ENCODE peak calls at places on chromosomes 6 and 20, in nine cellular contexts. G is esophagus muscularis mucosa, C is esophagus squamous epithelium, F is tibial nerve, R is sigmoid colon, I is mesendoderm, O is A549, J is RWPE1, P is HCT116. H is an unnamed sample.
A peak's percentile ranks its signal among the peaks of the same experiment; 100 is the strongest.

GRCh38 chr6:118354641-118355040 is 193.5 kb upstream of the PLN start:
- DNase-seq in G (no peak), R (no peak), C (no peak), I (no peak), P (no peak), O (no peak), J (no peak), F (no peak), H (no peak)

GRCh38 chr20:48921168-48921882 is at the start of gene ARFGEF2:
- DNase-seq in F (peak; percentile 84), O (peak; percentile 92), G (peak; percentile 97), I (peak; percentile 97), P (peak; percentile 69), C (peak; percentile 39), R (peak; percentile 94), J (peak; percentile 99), H (peak; percentile 79)

GRCh38 chr6:20331042-20331441 is 70.6 kb upstream of the E2F3 start:
- DNase-seq in R (no peak), J (no peak), O (no peak), F (no peak), G (no peak), C (no peak), P (no peak), I (no peak), H (no peak)

GRCh38 chr6:96110878-96111277 is 95.1 kb downstream of the FUT9 start:
- DNase-seq in G (no peak), F (no peak), P (no peak), J (no peak), C (no peak), R (no peak), O (no peak), I (no peak), H (no peak)

GRCh38 chr20:20083796-20084195 is 31.5 kb downstream of the CFAP61 start:
- DNase-seq in O (peak; percentile 29), G (no peak), R (no peak), I (peak; percentile 54), F (no peak), P (peak; percentile 19), C (no peak), J (peak; percentile 41), H (no peak)

GRCh38 chr6:146014233-146014632 is 14.6 kb upstream of the GRM1 start:
- DNase-seq in F (no peak), O (no peak), C (no peak), G (no peak), I (no peak), R (no peak), P (no peak), J (no peak), H (no peak)

GRCh38 chr6:117469356-117469755 is 13.1 kb upstream of the DCBLD1 start:
- DNase-seq in O (no peak), C (no peak), R (no peak), J (no peak), P (no peak), I (no peak), F (no peak), G (no peak), H (no peak)

GRCh38 chr6:17705428-17705777 is 1.3 kb downstream of the NUP153 start:
- DNase-seq in C (no peak), G (no peak), F (no peak), R (peak; percentile 79), J (peak; percentile 86), I (peak; percentile 70), O (peak; percentile 57), P (peak; percentile 21), H (no peak)

GRCh38 chr6:146339716-146340115 is 203.9 kb upstream of the RAB32 start:
- DNase-seq in I (no peak), R (no peak), F (no peak), G (no peak), C (no peak), O (no peak), J (no peak), P (no peak), H (no peak)

GRCh38 chr6:26441977-26442376 is 1.7 kb downstream of the BTN3A3 start:
- DNase-seq in P (no peak), O (no peak), F (no peak), I (no peak), R (no peak), C (no peak), G (no peak), J (no peak), H (no peak)

GRCh38 chr6:113149511-113149910 is 707.6 kb upstream of the MARCKS start:
- DNase-seq in I (no peak), P (no peak), R (no peak), J (no peak), O (no peak), C (no peak), G (no peak), F (no peak), H (no peak)

GRCh38 chr20:13777171-13777601 is 7.5 kb downstream of the ESF1 start:
- DNase-seq in J (no peak), G (no peak), R (no peak), O (no peak), F (no peak), P (peak; percentile 6), C (no peak), I (no peak), H (no peak)

GRCh38 chr6:128918886-128919285 is 35.9 kb downstream of the LAMA2 start:
- DNase-seq in C (no peak), I (no peak), F (no peak), R (no peak), G (no peak), O (no peak), J (no peak), P (no peak), H (no peak)

GRCh38 chr6:33073431-33073871 is at the start of gene HLA-DPA1:
- DNase-seq in G (peak; percentile 90), C (no peak), P (peak; percentile 8), I (peak; percentile 49), F (no peak), O (peak; percentile 8), R (no peak), J (peak; percentile 27), H (peak; percentile 44)
- H3K27ac ChIP-seq in G (peak within 1 kb of the TSS; percentile 40), C (peak within 1 kb of the TSS; percentile 61), P (no peak within 1 kb of the TSS), I (no peak within 1 kb of the TSS), F (peak within 1 kb of the TSS; percentile 52), O (no peak within 1 kb of the TSS), R (peak within 1 kb of the TSS; percentile 64), J (no peak within 1 kb of the TSS), H (peak within 1 kb of the TSS; percentile 14)

DNA sequence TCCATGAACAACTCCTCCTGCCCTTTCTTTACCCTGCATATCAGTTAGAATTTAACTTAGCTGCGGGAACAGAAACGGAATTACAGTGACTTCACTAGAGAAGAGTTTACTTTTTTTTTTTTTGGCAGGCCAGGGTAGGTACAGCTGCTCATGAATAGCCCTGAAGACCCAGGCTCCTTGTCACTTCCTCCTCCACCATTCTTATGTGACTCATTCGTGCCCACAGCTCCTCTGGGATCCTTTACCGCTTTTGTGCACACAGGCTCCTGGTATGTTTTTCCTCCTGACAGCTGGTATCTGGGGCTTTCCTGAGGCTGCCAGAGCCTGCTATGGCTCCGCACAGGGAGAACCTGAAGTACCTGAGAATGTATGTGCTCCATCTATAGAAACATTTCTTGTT is 3.9 kb upstream of the KCNS1 start:
- DNase-seq in O (no peak), F (no peak), P (no peak), C (no peak), G (no peak), I (no peak), J (peak; percentile 58), R (no peak), H (no peak)
- H3K27ac ChIP-seq in O (no peak overlapping the region), F (no peak overlapping the region), P (no peak overlapping the region), C (no peak overlapping the region), G (no peak overlapping the region), I (no peak overlapping the region), J (no peak overlapping the region), R (no peak overlapping the region), H (no peak overlapping the region)

DNA sequence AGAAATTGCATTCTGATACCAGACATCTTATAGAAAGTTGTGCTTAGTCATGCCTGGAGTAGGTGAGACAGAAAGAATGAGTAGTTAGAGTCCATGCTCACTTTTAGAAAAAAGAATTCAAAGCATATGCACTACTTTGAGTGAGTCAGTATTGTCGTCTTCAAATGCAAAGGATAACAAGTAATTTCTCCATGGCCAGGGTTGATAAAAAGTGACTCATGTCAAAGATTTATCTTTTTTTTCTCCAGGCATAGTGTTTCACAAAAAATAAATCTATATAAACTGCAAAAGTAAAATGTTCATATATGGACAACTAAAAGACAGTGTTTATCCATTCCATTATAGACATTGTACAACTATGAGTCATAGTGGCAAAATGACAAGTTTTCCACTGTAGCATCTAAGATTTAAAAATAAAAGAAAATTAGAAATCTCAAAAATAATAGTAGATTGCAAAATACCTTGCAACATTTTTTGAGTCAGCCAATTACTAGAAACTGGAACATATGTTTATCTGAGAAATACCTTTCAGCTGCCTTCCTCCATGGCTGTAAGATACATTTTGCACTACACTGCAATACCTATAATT is 329.6 kb downstream of the GRIK2 start:
- DNase-seq in O (no peak), C (no peak), I (no peak), G (no peak), P (no peak), J (peak; percentile 49), F (no peak), R (no peak), H (no peak)
- H3K27ac ChIP-seq in O (peak overlapping the region; percentile 40), C (no peak overlapping the region), I (no peak overlapping the region), G (no peak overlapping the region), P (no peak overlapping the region), J (no peak overlapping the region), F (no peak overlapping the region), R (no peak overlapping the region), H (no peak overlapping the region)

GRCh38 chr6:63351995-63352586 is 32.3 kb upstream of the LGSN start:
- DNase-seq in I (no peak), O (no peak), F (no peak), C (no peak), R (no peak), G (no peak), J (peak; percentile 16), P (peak; percentile 33), H (no peak)

GRCh38 chr6:63353282-63353630 is 33.5 kb upstream of the LGSN start:
- DNase-seq in O (no peak), I (no peak), G (no peak), R (no peak), P (no peak), C (no peak), F (no peak), J (no peak), H (no peak)

GRCh38 chr6:63349401-63349800 is 29.6 kb upstream of the LGSN start:
- DNase-seq in P (no peak), C (no peak), R (no peak), O (no peak), I (no peak), J (no peak), G (no peak), F (no peak), H (no peak)

GRCh38 chr6:63355632-63356031 is 35.8 kb upstream of the LGSN start:
- DNase-seq in F (no peak), R (no peak), O (no peak), C (no peak), J (no peak), I (no peak), G (no peak), P (no peak), H (no peak)

DNA sequence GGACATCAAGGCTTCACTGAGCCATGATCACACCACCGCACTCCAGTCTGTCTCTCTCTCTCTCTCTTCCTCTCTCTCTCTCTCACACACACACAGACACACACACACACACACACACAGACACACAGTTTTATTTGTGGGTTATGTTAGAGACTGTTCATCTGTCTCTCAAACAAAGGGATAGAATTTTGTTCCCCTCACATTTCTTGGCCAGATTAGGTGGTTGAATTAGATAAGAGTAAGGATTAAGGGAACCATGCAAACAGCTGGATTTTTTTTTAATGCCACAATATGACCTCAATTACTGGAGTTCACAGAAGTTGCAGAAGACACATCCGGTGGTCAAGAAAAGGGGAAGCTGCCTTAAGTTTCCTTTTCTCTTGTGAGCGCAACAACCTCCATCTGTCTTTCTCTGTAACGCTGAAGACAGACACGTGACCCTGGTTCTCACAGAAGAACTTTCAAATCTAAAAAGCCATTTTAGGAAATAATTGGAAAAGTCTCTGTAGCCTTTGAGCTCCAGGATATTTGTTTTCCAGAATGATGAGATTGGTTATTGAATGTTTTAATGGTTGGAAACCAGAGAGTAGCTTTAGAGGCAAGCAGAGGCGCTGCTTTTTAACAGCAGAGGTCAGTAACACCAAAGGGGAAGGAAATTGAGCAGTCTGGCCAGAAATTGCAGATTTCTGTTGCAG is 33.0 kb upstream of the LGSN start:
- DNase-seq in R (no peak), P (peak; percentile 36), F (no peak), J (peak; percentile 30), I (peak; percentile 55), O (no peak), G (no peak), C (no peak), H (peak; percentile 2)
- H3K27ac ChIP-seq in R (no peak overlapping the region), P (no peak overlapping the region), F (no peak overlapping the region), J (no peak overlapping the region), I (no peak overlapping the region), O (peak overlapping the region; percentile 31), G (no peak overlapping the region), C (no peak overlapping the region), H (peak overlapping the region; percentile 27)